ENCODE peak calls at places on chromosomes 16 and 17, in five cellular contexts. D, W, N, K and J are unnamed samples.

GRCh38 chr16:89560413-89561194 is at the start of gene RPL13:
- DNase-seq in D (peak), W (peak), N (peak), K (peak), J (peak)

GRCh38 chr16:71894229-71894920 is 956 bp upstream of the IST1 start:
- DNase-seq in D (peak), W (peak), N (peak), K (peak), J (no peak)

GRCh38 chr16:85157813-85158701 is 45.8 kb upstream of the CIBAR2 start:
- DNase-seq in D (no peak), W (no peak), N (no peak), K (no peak), J (no peak)

GRCh38 chr17:75559958-75560533 is 27.6 kb upstream of the MYO15B start:
- DNase-seq in D (no peak), W (no peak), N (no peak), K (no peak), J (no peak)

GRCh38 chr17:64262422-64263260 is at the start of gene TEX2:
- DNase-seq in D (peak), W (no peak), N (peak), K (peak), J (no peak)

GRCh38 chr16:11349599-11350276 is 4.5 kb downstream of the RMI2 start:
- DNase-seq in D (peak), W (peak), N (peak), K (peak), J (no peak)

GRCh38 chr17:53353919-53354351 is 468.8 kb upstream of the KIF2B start:
- DNase-seq in D (peak), W (no peak), N (no peak), K (no peak), J (no peak)

GRCh38 chr17:31573861-31574260 is 182.4 kb downstream of the RAB11FIP4 start:
- DNase-seq in D (no peak), W (no peak), N (no peak), K (no peak), J (no peak)

GRCh38 chr17:10182785-10183184 is 15.6 kb downstream of the GAS7 start:
- DNase-seq in D (no peak), W (no peak), N (no peak), K (no peak), J (no peak)

GRCh38 chr17:35844547-35844946 is 24.1 kb downstream of the HEATR9 start:
- DNase-seq in D (no peak), W (no peak), N (no peak), K (no peak), J (no peak)

GRCh38 chr17:35847633-35848373 is 20.9 kb downstream of the HEATR9 start:
- DNase-seq in D (no peak), W (no peak), N (no peak), K (no peak), J (no peak)

GRCh38 chr17:35847006-35847405 is 21.7 kb downstream of the HEATR9 start:
- DNase-seq in D (no peak), W (no peak), N (no peak), K (no peak), J (no peak)

GRCh38 chr17:35846055-35846809 is 22.5 kb downstream of the HEATR9 start:
- DNase-seq in D (no peak), W (no peak), N (no peak), K (no peak), J (peak)

DNA sequence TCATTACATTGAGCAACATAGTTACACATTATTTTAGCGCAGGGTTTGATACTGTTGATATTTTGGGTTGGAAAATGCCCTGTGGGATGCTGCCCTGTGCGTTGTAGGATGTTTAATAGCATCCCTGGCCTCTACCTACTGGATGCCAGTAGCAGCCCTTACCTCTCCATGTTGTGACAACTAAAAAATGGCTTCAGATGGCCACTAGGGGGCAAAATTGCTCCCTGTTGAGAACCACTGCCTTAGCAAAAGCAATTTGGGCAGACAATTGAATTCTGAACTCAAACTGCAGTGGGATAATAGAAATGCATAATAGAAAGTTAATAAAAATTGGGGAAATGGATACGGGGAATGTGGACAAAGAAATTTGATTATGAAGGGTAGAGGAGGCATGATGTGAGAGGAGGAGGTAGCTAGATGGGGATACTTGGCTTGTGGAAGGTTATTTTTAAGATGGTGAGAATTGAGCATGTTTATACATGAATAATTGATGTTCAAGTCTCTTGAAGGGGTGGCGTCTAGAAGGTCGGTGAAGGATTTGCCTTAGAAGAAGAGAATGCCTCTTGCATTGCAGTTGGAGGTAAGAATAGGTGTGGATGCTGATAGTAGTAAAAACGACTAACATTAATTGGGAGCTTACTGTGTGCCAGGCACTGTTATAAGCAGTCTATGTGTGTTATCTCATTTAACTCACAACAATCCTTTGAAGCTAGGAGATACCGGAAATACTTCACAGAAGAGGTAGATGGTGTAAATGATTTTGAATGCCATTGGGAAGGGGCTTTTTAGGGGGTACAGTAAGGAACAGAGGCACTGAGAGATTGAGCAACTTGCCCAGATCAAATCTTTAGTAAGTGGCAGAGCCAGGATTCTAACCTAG is 19.0 kb downstream of the HEATR9 start:
- DNase-seq in D (peak), W (peak), N (no peak), K (no peak), J (peak)
- TF ChIP-seq CTCF in D (peak), W (peak), N (peak), K (peak), J (peak)

DNA sequence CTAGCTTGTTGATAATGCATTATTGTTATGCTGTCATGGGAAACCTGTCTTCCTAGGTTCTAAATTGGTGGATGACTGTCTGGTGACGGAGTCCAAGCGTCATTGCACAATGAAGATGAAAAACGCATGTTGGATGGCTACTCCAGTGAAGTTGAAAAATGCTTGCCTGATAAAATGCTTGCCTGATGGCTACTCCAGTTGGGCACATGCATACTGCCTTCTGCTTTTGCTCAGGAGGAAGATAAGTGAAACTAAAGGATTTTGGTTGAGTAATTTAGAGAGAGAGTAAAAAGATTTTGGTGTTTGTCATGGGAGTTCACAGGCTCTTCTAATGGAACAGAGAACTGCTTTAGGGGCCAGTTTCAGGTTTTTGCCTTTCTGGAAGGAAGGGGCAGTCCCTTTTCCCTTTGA is 118.6 kb downstream of the PRKCA start:
- DNase-seq in D (no peak), W (peak), N (peak), K (no peak), J (no peak)
- H3K4me3 ChIP-seq in D (no peak), W (no peak), N (no peak), K (no peak), J (no peak)

GRCh38 chr17:82350182-82351030 is 8.6 kb upstream of the TEX19 start:
- DNase-seq in D (no peak), W (no peak), N (no peak), K (no peak), J (no peak)
- TF ChIP-seq CTCF in D (no peak), W (no peak), N (no peak), K (no peak), J (peak)

DNA sequence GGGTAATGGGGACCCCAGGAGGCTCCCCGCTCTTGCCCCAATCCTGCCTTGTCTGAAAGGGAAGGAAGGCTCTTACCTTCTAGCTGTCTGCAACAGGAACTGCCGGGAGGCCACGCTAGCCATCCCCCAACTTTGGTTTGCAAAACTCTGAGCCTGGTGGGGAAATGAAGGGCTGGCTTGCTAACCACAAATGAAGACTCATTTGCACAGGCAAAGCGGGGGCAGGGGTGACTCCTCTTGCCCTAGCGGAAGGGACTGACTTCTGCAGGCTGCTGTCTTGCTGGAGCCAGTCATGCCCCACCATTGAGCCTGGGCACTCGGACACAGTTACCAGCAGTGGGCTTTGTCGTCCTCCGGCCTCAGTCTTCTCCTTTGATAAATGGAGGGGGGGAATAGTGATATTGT is 52.6 kb downstream of the PLCG2 start:
- DNase-seq in D (peak), W (no peak), N (no peak), K (peak), J (no peak)
- H3K4me3 ChIP-seq in D (no peak), W (no peak), N (no peak), K (no peak), J (no peak)

GRCh38 chr17:81401727-81402529 is 6.7 kb downstream of the BAHCC1 start:
- DNase-seq in D (no peak), W (peak), N (no peak), K (no peak), J (no peak)
- TF ChIP-seq CTCF in D (peak), W (peak), N (peak), K (peak), J (peak)

DNA sequence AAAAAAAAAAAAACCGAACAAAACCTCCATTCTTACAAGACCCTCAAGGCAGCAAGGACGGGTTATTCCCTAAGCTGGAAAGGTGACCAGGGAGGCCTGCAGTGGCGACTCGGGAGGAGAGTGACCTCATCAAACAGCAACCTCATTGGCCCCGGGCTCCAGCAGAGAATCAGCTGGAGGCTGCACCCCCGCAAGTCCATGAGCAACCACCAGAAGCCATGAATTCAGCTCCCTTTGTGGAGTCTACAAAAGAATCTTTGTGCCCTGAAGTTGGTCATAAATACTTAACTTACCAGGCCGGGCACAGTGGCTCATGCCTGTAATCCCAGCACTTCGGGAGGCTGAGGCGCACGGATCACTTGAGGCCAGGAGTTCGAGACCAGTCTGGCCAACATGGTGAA is 80.9 kb upstream of the CREBBP start:
- DNase-seq in D (no peak), W (peak), N (peak), K (no peak), J (no peak)
- H3K4me3 ChIP-seq in D (peak), W (no peak), N (peak), K (no peak), J (no peak)